ENCODE peak calls at places on chromosomes 3 and 15, in four cellular contexts. E, P, A and B are unnamed samples.

GRCh38 chr3:172002512-172003078 is 36.8 kb upstream of the FNDC3B start:
- DNase-seq in A (no peak), E (no peak), P (no peak), B (no peak)

GRCh38 chr3:52004158-52004787 is 8.6 kb upstream of the RPL29 start:
- DNase-seq in P (no peak), A (peak; percentile 20), E (no peak), B (peak; percentile 47)

GRCh38 chr15:40957581-40958051 is 4.3 kb downstream of the CHAC1 start:
- DNase-seq in A (no peak), E (no peak), P (no peak), B (peak; percentile 31)

GRCh38 chr15:52020253-52021085 is 1.4 kb downstream of the MAPK6 start:
- DNase-seq in P (no peak), A (peak; percentile 69), E (no peak), B (no peak)

GRCh38 chr15:63939531-63940130 is 105.9 kb upstream of the HERC1 start:
- DNase-seq in A (peak; percentile 98), E (peak; percentile 53), P (peak; percentile 14), B (peak; percentile 78)

GRCh38 chr3:193702967-193703366 is 110.0 kb downstream of the OPA1 start:
- DNase-seq in A (no peak), P (peak; percentile 21), E (no peak), B (peak; percentile 21)

GRCh38 chr3:194623449-194624290 is 9.5 kb downstream of the TMEM44 start:
- DNase-seq in P (no peak), E (no peak), A (no peak), B (no peak)

GRCh38 chr3:106299300-106300098 is 430.7 kb upstream of the CBLB start:
- DNase-seq in P (peak; percentile 7), A (peak; percentile 31), E (no peak), B (peak; percentile 33)

GRCh38 chr3:164408356-164408755 is 669.9 kb downstream of the SI start:
- DNase-seq in A (no peak), P (no peak), E (no peak), B (no peak)

GRCh38 chr3:185507883-185508282 is 9.0 kb upstream of the TMEM41A start:
- DNase-seq in A (no peak), E (no peak), P (no peak), B (no peak)

GRCh38 chr3:69204315-69204957 is 82.0 kb upstream of the LMOD3 start:
- DNase-seq in P (no peak), A (peak; percentile 55), E (no peak), B (peak; percentile 11)

GRCh38 chr3:58414538-58415197 is 19.0 kb downstream of the PDHB start:
- DNase-seq in A (peak; percentile 79), P (no peak), E (peak; percentile 42), B (peak; percentile 80)

GRCh38 chr3:30710017-30710416 is 103.6 kb downstream of the TGFBR2 start:
- DNase-seq in E (no peak), A (no peak), P (no peak), B (no peak)

GRCh38 chr3:172098698-172099494 is 59.5 kb downstream of the FNDC3B start:
- DNase-seq in A (no peak), E (no peak), P (no peak), B (no peak)

GRCh38 chr15:45402955-45403892 is 24.9 kb upstream of the GATM start:
- DNase-seq in A (peak; percentile 51), P (no peak), E (peak; percentile 22), B (peak; percentile 54)

GRCh38 chr3:183692436-183692835 is 5.2 kb upstream of the YEATS2 start:
- DNase-seq in E (no peak), P (no peak), A (no peak), B (no peak)

GRCh38 chr3:179418610-179419009 is 32.7 kb downstream of the GNB4 start:
- DNase-seq in E (no peak), P (no peak), A (no peak), B (no peak)

GRCh38 chr15:90529369-90530249 is at the start of gene CRTC3:
- DNase-seq in P (no peak), A (peak; percentile 49), E (peak; percentile 54), B (peak; percentile 44)

GRCh38 chr15:62394079-62394478 is 229.0 kb upstream of the C2CD4B start:
- DNase-seq in E (no peak), A (no peak), P (no peak), B (peak; percentile 65)

GRCh38 chr3:43862992-43863805 is 172.5 kb downstream of the ABHD5 start:
- DNase-seq in A (no peak), P (no peak), E (no peak), B (no peak)

GRCh38 chr3:39434574-39434973 is 28.1 kb downstream of the RPSA start:
- DNase-seq in P (no peak), E (no peak), A (no peak), B (peak; percentile 12)

GRCh38 chr15:89851665-89852341 is 37.2 kb upstream of the ANPEP start:
- DNase-seq in E (no peak), P (no peak), A (peak; percentile 59), B (no peak)

GRCh38 chr3:104873331-104873730 is 493.4 kb upstream of the ALCAM start:
- DNase-seq in A (peak; percentile 22), E (no peak), P (no peak), B (peak; percentile 28)

GRCh38 chr3:196995646-196996355 is 27.2 kb upstream of the PIGZ start:
- DNase-seq in E (no peak), P (no peak), A (no peak), B (no peak)

GRCh38 chr3:130543322-130543721 is 26.3 kb downstream of the COL6A6 start:
- DNase-seq in P (no peak), A (no peak), E (no peak), B (no peak)

GRCh38 chr3:23805881-23806321 is at the start of gene UBE2E1:
- DNase-seq in P (peak; percentile 21), E (peak; percentile 78), A (peak; percentile 55), B (peak; percentile 83)

GRCh38 chr3:171428892-171429291 is 31.3 kb downstream of the TNIK start:
- DNase-seq in P (no peak), E (no peak), A (no peak), B (no peak)

GRCh38 chr3:66998899-66999235 is 760 bp downstream of the KBTBD8 start:
- DNase-seq in A (peak; percentile 51), P (no peak), E (no peak), B (no peak)

GRCh38 chr15:34001536-34001935 is 33.2 kb downstream of the CHRM5 start:
- DNase-seq in P (no peak), E (no peak), A (peak; percentile 53), B (no peak)

DNA sequence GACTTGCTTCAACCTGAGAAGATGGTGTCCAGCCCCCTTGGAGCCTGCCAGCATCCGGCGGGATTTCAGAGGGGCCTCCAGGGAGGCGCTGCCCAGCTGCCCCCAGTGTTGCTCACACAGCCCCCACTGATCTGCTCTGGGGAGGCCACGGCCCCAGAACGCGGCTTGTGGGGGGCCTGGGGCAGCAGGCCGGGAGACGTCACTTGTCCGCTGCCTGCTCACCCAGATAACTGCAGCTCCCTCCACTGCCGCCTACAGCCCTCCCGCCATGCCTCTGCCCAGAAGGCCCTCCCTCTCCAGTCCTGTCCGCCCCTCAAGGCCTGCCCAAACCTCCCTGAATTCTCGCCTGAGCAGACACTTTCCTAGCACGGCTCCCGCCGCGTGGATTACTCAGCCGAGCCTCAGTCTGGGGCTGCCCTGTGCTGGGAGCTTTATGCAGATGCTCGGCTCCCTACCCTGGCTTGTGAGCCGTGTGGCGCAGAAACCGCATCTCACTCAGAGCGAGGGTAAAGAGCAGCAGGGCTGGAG is 17.2 kb upstream of the ADIPOQ start:
- DNase-seq in E (no peak), P (peak; percentile 14), A (no peak), B (peak; percentile 88)
- TF ChIP-seq CTCF in E (no peak), P (no peak), A (no peak), B (no peak)

GRCh38 chr3:36124118-36124796 is 256.0 kb upstream of the STAC start:
- DNase-seq in E (no peak), A (no peak), P (peak; percentile 3), B (peak; percentile 71)
- TF ChIP-seq CTCF in E (no peak), A (peak; percentile 14), P (peak; percentile 77), B (peak; percentile 73)

GRCh38 chr15:59178151-59178705 is 28.4 kb upstream of the LDHAL6B start:
- DNase-seq in A (no peak), E (no peak), P (no peak), B (no peak)
- TF ChIP-seq CTCF in A (no peak), E (no peak), P (no peak), B (no peak)

GRCh38 chr3:100893590-100893989 is 99.6 kb downstream of the ABI3BP start:
- DNase-seq in E (no peak), A (peak; percentile 74), P (no peak), B (peak; percentile 70)
- TF ChIP-seq CTCF in E (peak; percentile 46), A (peak; percentile 78), P (peak; percentile 75), B (peak; percentile 72)

GRCh38 chr3:155596614-155597013 is 148.3 kb downstream of the PLCH1 start:
- DNase-seq in A (no peak), P (no peak), E (no peak), B (no peak)
- TF ChIP-seq CTCF in A (no peak), P (no peak), E (no peak), B (no peak)

GRCh38 chr15:86001200-86001599 is 78.5 kb upstream of the AGBL1 start:
- DNase-seq in E (no peak), P (no peak), A (no peak), B (no peak)
- TF ChIP-seq CTCF in E (no peak), P (no peak), A (no peak), B (no peak)

DNA sequence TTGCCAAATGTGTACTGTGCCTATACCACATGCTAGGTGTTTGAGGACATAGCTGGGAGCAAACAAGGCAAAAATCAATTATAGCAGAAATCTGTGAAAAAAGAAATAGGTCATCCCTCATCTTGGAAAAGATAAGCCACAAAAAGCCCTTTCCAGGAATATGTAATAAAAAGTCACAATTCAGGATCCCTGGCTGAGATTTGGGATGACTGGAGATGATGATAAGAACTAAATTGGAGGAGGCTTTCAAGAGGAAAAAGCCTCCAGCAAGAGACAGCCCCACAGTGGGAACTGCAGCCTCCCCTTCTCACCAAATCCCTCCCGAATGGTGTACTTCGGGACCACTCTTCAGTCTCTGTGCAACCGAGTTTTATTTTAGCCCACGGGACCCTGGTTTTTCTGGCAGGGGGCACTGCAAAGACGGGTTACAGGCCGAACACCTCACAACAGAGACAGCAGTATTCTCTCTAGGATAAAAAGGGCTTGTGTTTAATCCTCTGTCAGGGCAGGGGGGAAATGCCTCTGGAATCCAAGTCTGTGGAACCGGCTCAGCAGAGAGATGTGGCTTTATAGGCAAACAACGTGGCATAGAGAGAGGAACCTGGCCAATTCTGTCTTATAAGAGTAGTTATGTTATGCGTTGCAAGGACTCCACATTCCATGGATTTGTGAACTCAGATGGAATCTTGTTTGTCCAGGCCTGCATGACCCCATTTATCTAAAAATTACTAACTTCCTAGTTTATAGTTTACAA is 1.2 kb upstream of the LMCD1 start:
- DNase-seq in E (no peak), A (peak; percentile 85), P (no peak), B (no peak)
- TF ChIP-seq CTCF in E (no peak), A (no peak), P (no peak), B (no peak)

GRCh38 chr3:152084441-152084840 is 184.3 kb upstream of the MBNL1 start:
- DNase-seq in P (no peak), A (no peak), E (no peak), B (no peak)
- TF ChIP-seq CTCF in P (no peak), A (no peak), E (no peak), B (no peak)